ENCODE peak calls at places on chromosomes 1 and 21, in four cellular contexts. W is posterior vena cava, N is cardiac muscle cell, U is H54. C is an unnamed sample.

GRCh38 chr21:45552696-45553391 is 10.6 kb upstream of the SLC19A1 start:
- DNase-seq in U (no peak), N (no peak), W (peak), C (no peak)

GRCh38 chr1:53281180-53281579 is 42.9 kb upstream of the MAGOH start:
- DNase-seq in U (no peak), N (no peak), W (no peak), C (no peak)

GRCh38 chr1:39808784-39809517 is 20.3 kb upstream of the BMP8B start:
- DNase-seq in U (no peak), W (no peak), N (no peak), C (no peak)

GRCh38 chr21:32732544-32732943 is 4.7 kb upstream of the SYNJ1 start:
- DNase-seq in U (no peak), N (no peak), W (no peak), C (no peak)

GRCh38 chr1:53086504-53087070 is 24.6 kb downstream of the PODN start:
- DNase-seq in W (no peak), N (no peak), U (no peak), C (no peak)

GRCh38 chr1:14658642-14659041 is 60.2 kb downstream of the KAZN start:
- DNase-seq in N (no peak), W (no peak), U (no peak), C (no peak)

GRCh38 chr1:6001992-6002576 is 9.9 kb upstream of the NPHP4 start:
- DNase-seq in U (peak), W (peak), N (no peak), C (no peak)

GRCh38 chr1:44016875-44017400 is 14.3 kb downstream of the SLC6A9 start:
- DNase-seq in U (no peak), N (no peak), W (no peak), C (no peak)

GRCh38 chr1:147647796-147648633 is 22.3 kb downstream of the ACP6 start:
- DNase-seq in W (no peak), U (no peak), N (no peak), C (no peak)

GRCh38 chr1:193185861-193186714 is at the start of gene B3GALT2:
- DNase-seq in W (no peak), U (no peak), N (peak), C (no peak)

GRCh38 chr1:199691540-199691939 is 336.0 kb upstream of the NR5A2 start:
- DNase-seq in N (peak), W (no peak), U (peak), C (no peak)

GRCh38 chr1:229691362-229691761 is 65.3 kb downstream of the URB2 start:
- DNase-seq in N (no peak), U (no peak), W (no peak), C (no peak)

GRCh38 chr1:183349201-183349711 is 68.9 kb downstream of the NMNAT2 start:
- DNase-seq in N (peak), W (no peak), U (no peak), C (peak)

GRCh38 chr1:246199086-246199485 is 308.0 kb downstream of the SMYD3 start:
- DNase-seq in U (no peak), N (no peak), W (no peak), C (no peak)

GRCh38 chr21:45887121-45887611 is 94.4 kb upstream of the COL6A1 start:
- DNase-seq in N (peak), W (peak), U (no peak), C (peak)

GRCh38 chr21:33022489-33022827 is 3.3 kb upstream of the OLIG2 start:
- DNase-seq in N (no peak), W (no peak), U (no peak), C (no peak)

GRCh38 chr1:30801826-30802198 is 44.2 kb upstream of the LAPTM5 start:
- DNase-seq in N (peak), W (peak), U (peak), C (peak)

GRCh38 chr1:228999776-229000175 is 264.5 kb downstream of the RHOU start:
- DNase-seq in N (no peak), W (peak), U (no peak), C (no peak)

GRCh38 chr1:181073638-181074037 is 14.9 kb upstream of the IER5 start:
- DNase-seq in W (no peak), U (no peak), N (peak), C (no peak)

GRCh38 chr1:212453156-212453857 is 20.6 kb downstream of the NENF start:
- DNase-seq in N (no peak), W (no peak), U (no peak), C (no peak)

GRCh38 chr1:234427950-234428646 is 50.9 kb downstream of the TARBP1 start:
- DNase-seq in U (no peak), N (no peak), W (no peak), C (no peak)

GRCh38 chr21:37145635-37146111 is 72.6 kb downstream of the TTC3 start:
- DNase-seq in N (peak), W (no peak), U (peak), C (no peak)